ENCODE peak calls at places on chromosome 1, in eight cellular contexts. R, U, F, H, A, C, Z and I are unnamed samples.

GRCh38 chr1:195054217-195054687 is 1554.0 kb downstream of the KCNT2 start:
- DNase-seq in A (no peak), H (no peak), Z (no peak), U (no peak), C (no peak), R (no peak), F (no peak), I (no peak)

GRCh38 chr1:28671254-28671780 is 2.7 kb downstream of the GMEB1 start:
- DNase-seq in U (no peak), A (no peak), H (no peak), R (no peak), F (no peak), C (no peak), Z (no peak), I (no peak)

GRCh38 chr1:206935491-206936067 is 10.7 kb downstream of the PIGR start:
- DNase-seq in C (no peak), F (no peak), Z (no peak), U (peak; percentile 38), H (peak; percentile 41), R (no peak), A (peak; percentile 20), I (peak; percentile 69)

GRCh38 chr1:38014724-38015424 is 2.3 kb downstream of the UTP11 start:
- DNase-seq in C (no peak), H (no peak), F (no peak), A (no peak), R (no peak), Z (no peak), U (no peak), I (no peak)

GRCh38 chr1:11042995-11043874 is 3.8 kb downstream of the MASP2 start:
- DNase-seq in R (no peak), C (no peak), A (no peak), F (no peak), H (no peak), Z (no peak), U (no peak), I (no peak)

GRCh38 chr1:158248122-158248521 is 6.1 kb upstream of the CD1A start:
- DNase-seq in F (no peak), A (no peak), Z (no peak), H (peak; percentile 4), U (no peak), R (no peak), C (no peak), I (no peak)

GRCh38 chr1:67973061-67973460 is 77.4 kb downstream of the DIRAS3 start:
- DNase-seq in Z (no peak), H (no peak), U (peak; percentile 30), R (no peak), C (no peak), A (no peak), F (no peak), I (no peak)

GRCh38 chr1:189921613-189922012 is 556.1 kb downstream of the BRINP3 start:
- DNase-seq in R (no peak), A (no peak), F (no peak), U (no peak), H (no peak), Z (no peak), C (no peak), I (no peak)

GRCh38 chr1:22507582-22507981 is 55.7 kb upstream of the EPHA8 start:
- DNase-seq in U (no peak), Z (no peak), A (no peak), F (no peak), H (no peak), R (no peak), C (no peak), I (no peak)

GRCh38 chr1:223189903-223190724 is 47.1 kb upstream of the TLR5 start:
- DNase-seq in U (peak; percentile 47), C (no peak), R (peak; percentile 23), Z (no peak), H (peak; percentile 61), F (no peak), A (peak; percentile 26), I (no peak)

GRCh38 chr1:159915571-159916239 is 9.6 kb downstream of the TAGLN2 start:
- DNase-seq in R (no peak), H (no peak), A (no peak), U (no peak), C (no peak), F (no peak), Z (no peak), I (no peak)

GRCh38 chr1:189616893-189617292 is 860.8 kb downstream of the BRINP3 start:
- DNase-seq in C (no peak), U (peak; percentile 0), F (peak; percentile 40), Z (no peak), R (peak; percentile 43), H (peak; percentile 21), A (no peak), I (no peak)

GRCh38 chr1:56229183-56229582 is 350.2 kb downstream of the PLPP3 start:
- DNase-seq in F (no peak), Z (no peak), U (no peak), C (peak; percentile 86), H (no peak), R (no peak), A (no peak), I (peak; percentile 71)

GRCh38 chr1:75937034-75937433 is 4.8 kb upstream of the ASB17 start:
- DNase-seq in H (peak; percentile 19), U (no peak), Z (no peak), C (no peak), F (no peak), A (no peak), R (no peak), I (no peak)

GRCh38 chr1:7893529-7894180 is 40.8 kb upstream of the UTS2 start:
- DNase-seq in C (no peak), Z (peak; percentile 33), R (peak; percentile 81), H (peak; percentile 56), F (no peak), U (peak; percentile 72), A (no peak), I (no peak)